ENCODE peak calls at places on chromosomes 5 and 9, in eight cellular contexts. D is activated B cell treated with CpG ODN at 0.5 μM for 24 hours, R is neural crest cell, E is stomach, H is AG09309, A is sigmoid colon, V is fibroblast of lung, K is BJ. Q is an unnamed sample.

GRCh38 chr9:110121170-110121569 is 86.8 kb downstream of the C9orf152 start:
- DNase-seq in E (no peak), R (no peak), V (no peak), A (no peak), H (no peak), K (no peak), D (no peak), Q (no peak)

GRCh38 chr9:7320139-7320538 is 479.4 kb downstream of the DMAC1 start:
- DNase-seq in E (no peak), D (no peak), V (peak; percentile 93), K (peak; percentile 90), R (no peak), A (no peak), H (peak; percentile 89), Q (no peak)

GRCh38 chr9:94805585-94805984 is 79.1 kb downstream of the AOPEP start:
- DNase-seq in D (no peak), E (no peak), K (peak; percentile 96), V (peak; percentile 98), H (peak; percentile 94), A (no peak), R (no peak), Q (no peak)

GRCh38 chr5:54959673-54960418 is 25.5 kb downstream of the ESM1 start:
- DNase-seq in R (no peak), V (no peak), K (no peak), H (no peak), A (no peak), D (no peak), E (peak; percentile 74), Q (no peak)

GRCh38 chr9:107612136-107612535 is 122.6 kb upstream of the KLF4 start:
- DNase-seq in D (no peak), R (no peak), E (peak; percentile 29), H (no peak), K (no peak), V (no peak), A (peak; percentile 92), Q (no peak)

GRCh38 chr5:156677963-156678362 is 172.1 kb upstream of the PPP1R2B start:
- DNase-seq in K (no peak), H (no peak), E (no peak), D (no peak), V (no peak), R (no peak), A (no peak), Q (no peak)

GRCh38 chr9:104280216-104280585 is 186.1 kb downstream of the SMC2 start:
- DNase-seq in V (peak; percentile 7), D (no peak), R (no peak), K (no peak), A (no peak), H (no peak), E (no peak), Q (no peak)

GRCh38 chr5:159207616-159208507 is 1.5 kb downstream of the RNF145 start:
- DNase-seq in A (peak; percentile 91), H (peak; percentile 31), R (peak; percentile 52), D (peak; percentile 55), K (peak; percentile 28), V (peak; percentile 91), E (peak; percentile 82), Q (peak; percentile 65)

GRCh38 chr5:90802695-90803317 is 244.2 kb downstream of the ADGRV1 start:
- DNase-seq in E (peak; percentile 31), V (peak; percentile 25), R (peak; percentile 6), A (no peak), H (no peak), K (no peak), D (no peak), Q (peak; percentile 45)

GRCh38 chr5:1517838-1518237 is 5.9 kb downstream of the LPCAT1 start:
- DNase-seq in V (no peak), D (peak; percentile 9), H (no peak), R (no peak), E (peak; percentile 23), K (no peak), A (peak; percentile 46), Q (no peak)

GRCh38 chr5:140795259-140795641 is 598 bp downstream of the PCDHA2 start:
- DNase-seq in A (no peak), H (no peak), E (no peak), K (no peak), R (no peak), V (no peak), D (no peak), Q (no peak)

GRCh38 chr5:12023614-12024241 is 119.5 kb upstream of the CTNND2 start:
- DNase-seq in H (peak; percentile 1), A (no peak), D (no peak), R (peak; percentile 20), E (no peak), V (peak; percentile 37), K (no peak), Q (peak; percentile 13)

GRCh38 chr5:9546973-9547947 is 1.4 kb upstream of the SEMA5A start:
- DNase-seq in A (no peak), V (peak; percentile 82), H (peak; percentile 68), D (no peak), E (no peak), K (no peak), R (no peak), Q (no peak)

GRCh38 chr5:32707394-32707997 is 3.6 kb upstream of the NPR3 start:
- DNase-seq in A (no peak), K (no peak), R (peak; percentile 2), D (no peak), E (no peak), V (peak; percentile 34), H (no peak), Q (peak; percentile 31)

GRCh38 chr5:65184780-65185179 is 296.9 kb downstream of the ADAMTS6 start:
- DNase-seq in A (no peak), V (no peak), D (no peak), K (no peak), R (no peak), H (no peak), E (no peak), Q (no peak)

GRCh38 chr9:114238919-114239879 is 83.7 kb upstream of the ORM1 start:
- DNase-seq in R (no peak), D (no peak), A (no peak), V (peak; percentile 85), K (peak; percentile 89), H (peak; percentile 72), E (no peak), Q (no peak)

GRCh38 chr9:33510264-33511183 is 13.5 kb upstream of the ANKRD18B start:
- DNase-seq in V (peak; percentile 67), H (no peak), R (peak; percentile 58), D (peak; percentile 26), A (peak; percentile 79), E (peak; percentile 56), K (no peak), Q (peak; percentile 50)

GRCh38 chr5:115342593-115343377 is 46.3 kb upstream of the CCDC112 start:
- DNase-seq in R (no peak), H (no peak), K (no peak), V (no peak), D (no peak), E (no peak), A (no peak), Q (no peak)

GRCh38 chr5:109550077-109550476 is 139.7 kb upstream of the MAN2A1 start:
- DNase-seq in H (no peak), R (no peak), A (no peak), D (no peak), V (no peak), E (no peak), K (no peak), Q (no peak)

GRCh38 chr5:53089481-53089976 is 20.0 kb downstream of the MOCS2 start:
- DNase-seq in E (no peak), R (no peak), V (no peak), D (no peak), K (no peak), H (no peak), A (no peak), Q (no peak)

GRCh38 chr9:138077898-138078540 is 200.4 kb downstream of the CACNA1B start:
- DNase-seq in E (peak; percentile 23), D (peak; percentile 9), V (no peak), R (no peak), A (peak; percentile 57), K (no peak), H (no peak), Q (no peak)

GRCh38 chr5:107478068-107478641 is 192.6 kb downstream of the EFNA5 start:
- DNase-seq in E (no peak), V (no peak), K (no peak), R (no peak), A (no peak), D (no peak), H (no peak), Q (no peak)

GRCh38 chr5:67880876-67881275 is 334.7 kb upstream of the PIK3R1 start:
- DNase-seq in D (no peak), R (no peak), A (no peak), K (no peak), V (peak; percentile 9), E (no peak), H (no peak), Q (no peak)

GRCh38 chr9:129235931-129236331 is 57.9 kb upstream of the IER5L start:
- DNase-seq in H (no peak), V (no peak), K (no peak), R (no peak), D (no peak), E (no peak), A (no peak), Q (no peak)

GRCh38 chr5:153445875-153446567 is 44.4 kb upstream of the GRIA1 start:
- DNase-seq in E (peak; percentile 49), R (no peak), A (no peak), V (peak; percentile 1), H (no peak), K (no peak), D (no peak), Q (no peak)

GRCh38 chr5:75482482-75482881 is 28.9 kb downstream of the CERT1 start:
- DNase-seq in A (no peak), H (no peak), R (no peak), K (no peak), V (no peak), D (no peak), E (no peak), Q (no peak)
- TF ChIP-seq CTCF in A (no peak), H (no peak), R (no peak), K (no peak), V (no peak), D (no peak), E (no peak), Q (no peak)

DNA sequence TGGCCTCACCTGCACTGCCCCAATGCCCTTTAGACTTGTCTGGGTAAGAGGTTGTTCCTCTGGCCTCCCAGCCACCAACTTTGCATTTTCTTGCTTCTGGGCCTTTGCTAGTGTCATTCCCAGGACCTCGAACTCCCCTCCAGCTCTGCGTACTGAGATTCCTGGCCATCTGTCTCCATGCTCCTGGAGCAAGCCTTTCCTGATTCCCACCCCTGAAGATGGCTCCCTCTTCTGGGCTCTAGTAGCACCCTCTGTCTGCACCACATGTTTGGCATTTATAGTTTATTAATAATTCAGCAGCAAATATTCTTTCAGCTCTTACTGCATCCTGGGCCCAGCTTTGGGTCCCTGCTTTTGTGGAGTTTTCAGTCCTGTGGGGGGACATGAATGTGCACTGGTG is 14.9 kb downstream of the FAM163B start:
- DNase-seq in E (no peak), K (no peak), R (no peak), V (no peak), D (no peak), H (no peak), A (no peak), Q (no peak)
- TF ChIP-seq CTCF in E (no peak), K (no peak), R (no peak), V (no peak), D (no peak), H (no peak), A (no peak), Q (no peak)

GRCh38 chr5:154857534-154858250 is 735 bp upstream of the CNOT8 start:
- DNase-seq in D (peak; percentile 75), K (peak; percentile 76), H (peak; percentile 83), R (peak; percentile 86), E (peak; percentile 92), V (peak; percentile 97), A (peak; percentile 99), Q (peak; percentile 90)
- TF ChIP-seq CTCF in D (no peak), K (peak; percentile 14), H (no peak), R (no peak), E (no peak), V (no peak), A (no peak), Q (no peak)

GRCh38 chr9:35229066-35229778 is 67.4 kb downstream of the UNC13B start:
- DNase-seq in K (no peak), H (no peak), D (no peak), A (no peak), E (no peak), R (no peak), V (no peak), Q (no peak)
- TF ChIP-seq CTCF in K (no peak), H (no peak), D (no peak), A (no peak), E (no peak), R (no peak), V (no peak), Q (no peak)

Q was measured in GM13976.